ENCODE peak calls at places on chromosome 14, in four cellular contexts. One of them, this sample, is unnamed.

GRCh38 chr14:94161979-94162378 is 12.1 kb upstream of the PPP4R4 start:
- DNase-seq in upper lobe of left lung: no peak
- DNase-seq in Peyer's patch: no peak
- DNase-seq in lower lobe of right lung: no peak
- DNase-seq in this sample: no peak

GRCh38 chr14:50403433-50403832 is 6.8 kb upstream of the CDKL1 start:
- DNase-seq in upper lobe of left lung: no peak
- DNase-seq in Peyer's patch: no peak
- DNase-seq in lower lobe of right lung: no peak
- DNase-seq in this sample: no peak

GRCh38 chr14:99793213-99794155 is at the start of gene EML1:
- DNase-seq in upper lobe of left lung: peak; percentile 96
- DNase-seq in Peyer's patch: peak; percentile 79
- DNase-seq in lower lobe of right lung: peak; percentile 87
- DNase-seq in this sample: no peak

GRCh38 chr14:39847191-39847590 is 415.0 kb upstream of the FBXO33 start:
- DNase-seq in upper lobe of left lung: no peak
- DNase-seq in Peyer's patch: no peak
- DNase-seq in lower lobe of right lung: no peak
- DNase-seq in this sample: no peak

GRCh38 chr14:66495214-66496098 is 9.3 kb downstream of the CCDC196 start:
- DNase-seq in upper lobe of left lung: no peak
- DNase-seq in Peyer's patch: no peak
- DNase-seq in lower lobe of right lung: no peak
- DNase-seq in this sample: no peak

GRCh38 chr14:104933721-104934379 is 9.2 kb downstream of the PLD4 start:
- DNase-seq in upper lobe of left lung: peak; percentile 67
- DNase-seq in Peyer's patch: peak; percentile 40
- DNase-seq in lower lobe of right lung: peak; percentile 30
- DNase-seq in this sample: no peak

GRCh38 chr14:81323621-81324400 is 76.3 kb downstream of the STON2 start:
- DNase-seq in upper lobe of left lung: peak; percentile 70
- DNase-seq in Peyer's patch: peak; percentile 75
- DNase-seq in lower lobe of right lung: peak; percentile 47
- DNase-seq in this sample: no peak

GRCh38 chr14:49497725-49498348 is 88.3 kb downstream of the RPS29 start:
- DNase-seq in upper lobe of left lung: no peak
- DNase-seq in Peyer's patch: no peak
- DNase-seq in lower lobe of right lung: no peak
- DNase-seq in this sample: no peak

GRCh38 chr14:21039585-21040369 is 2.4 kb upstream of the RNASE7 start:
- DNase-seq in upper lobe of left lung: no peak
- DNase-seq in Peyer's patch: no peak
- DNase-seq in lower lobe of right lung: no peak
- DNase-seq in this sample: no peak

GRCh38 chr14:34324363-34324795 is 137.7 kb downstream of the SPTSSA start:
- DNase-seq in upper lobe of left lung: no peak
- DNase-seq in Peyer's patch: no peak
- DNase-seq in lower lobe of right lung: no peak
- DNase-seq in this sample: no peak

DNA sequence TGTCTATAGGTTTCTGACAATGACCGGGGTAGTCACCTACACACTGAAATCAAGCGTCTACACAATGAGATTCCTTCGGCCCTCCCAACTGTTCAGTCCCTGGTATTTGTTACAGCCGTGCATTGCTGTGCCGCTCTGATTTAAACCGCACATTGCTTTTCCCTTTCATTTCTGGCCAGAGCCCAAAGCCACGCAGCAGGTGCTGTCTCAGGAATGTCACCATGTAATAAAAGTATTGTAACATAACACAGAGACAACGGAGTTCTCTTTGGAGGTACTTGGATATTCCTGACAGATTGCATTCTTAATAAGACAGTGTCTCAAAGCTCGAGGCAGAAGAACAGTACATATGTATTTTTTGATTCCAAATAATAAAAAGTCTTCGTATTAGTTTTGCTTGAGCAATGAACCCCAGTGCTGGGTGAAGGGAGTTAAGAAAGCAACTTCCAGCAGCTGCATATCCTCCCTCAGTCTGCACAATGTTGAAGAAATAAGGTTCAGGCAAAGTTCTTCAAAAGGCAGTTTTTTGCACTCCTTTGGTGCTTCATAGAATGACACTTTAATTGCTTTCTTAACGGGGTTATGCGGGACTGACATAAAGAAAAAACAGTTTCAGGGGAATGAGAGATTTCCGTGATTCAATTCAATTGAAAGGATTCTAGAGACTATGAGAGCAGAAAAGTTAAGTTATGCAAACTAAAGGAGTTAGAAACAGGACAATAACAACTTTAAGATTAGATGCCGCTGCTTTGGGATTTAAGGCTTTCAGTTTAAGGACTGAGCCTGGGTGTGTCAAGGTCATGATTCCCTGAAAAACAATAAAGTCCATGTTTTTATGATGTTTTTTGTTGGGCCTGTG is 288.7 kb upstream of the FLRT2 start:
- DNase-seq in upper lobe of left lung: no peak
- DNase-seq in Peyer's patch: no peak
- DNase-seq in lower lobe of right lung: no peak
- DNase-seq in this sample: no peak
- H3K4me3 ChIP-seq in upper lobe of left lung: no peak overlapping the region
- H3K4me3 ChIP-seq in Peyer's patch: no peak overlapping the region
- H3K4me3 ChIP-seq in lower lobe of right lung: no peak overlapping the region
- H3K4me3 ChIP-seq in this sample: no peak overlapping the region

DNA sequence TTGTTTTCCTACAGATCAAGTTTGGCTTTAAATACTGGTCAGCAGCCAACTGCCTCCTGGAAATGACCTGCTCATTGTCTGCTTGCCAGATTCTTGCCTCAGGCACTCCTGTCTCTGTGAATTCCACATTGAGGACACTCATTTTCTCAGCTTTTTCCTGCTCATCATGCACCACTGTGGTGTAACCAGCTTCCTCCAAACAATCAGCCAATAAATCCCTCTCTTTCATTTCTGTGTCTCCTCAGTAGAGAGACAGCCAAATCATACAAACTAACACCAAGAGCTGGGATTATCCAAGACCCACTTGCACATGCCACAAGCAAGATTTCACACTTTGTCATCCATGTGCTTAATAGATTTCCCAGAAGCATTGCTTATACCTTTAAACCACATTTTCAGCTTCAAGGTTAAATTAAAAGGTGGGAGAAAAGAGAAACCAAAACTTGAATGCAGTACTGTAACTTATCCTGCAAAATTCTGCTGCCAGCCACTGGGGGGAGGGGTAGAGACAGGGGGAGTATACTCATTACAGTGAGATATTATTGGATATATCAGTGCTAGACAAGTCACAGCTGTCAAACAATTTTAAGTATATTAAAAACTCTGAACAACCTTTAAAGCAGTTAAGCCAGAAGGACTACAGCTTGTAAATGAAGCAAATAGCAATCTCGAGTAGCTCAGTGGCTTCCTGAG is 105.0 kb downstream of the PPP2R5E start:
- DNase-seq in upper lobe of left lung: no peak
- DNase-seq in Peyer's patch: no peak
- DNase-seq in lower lobe of right lung: no peak
- DNase-seq in this sample: no peak
- TF ChIP-seq CTCF in upper lobe of left lung: peak; percentile 14
- TF ChIP-seq CTCF in Peyer's patch: no peak
- TF ChIP-seq CTCF in lower lobe of right lung: peak; percentile 19
- TF ChIP-seq CTCF in this sample: peak; percentile 29

GRCh38 chr14:56328021-56328420 is 209.8 kb downstream of the PELI2 start:
- DNase-seq in upper lobe of left lung: no peak
- DNase-seq in Peyer's patch: no peak
- DNase-seq in lower lobe of right lung: no peak
- DNase-seq in this sample: no peak

GRCh38 chr14:56334458-56334857 is 216.2 kb downstream of the PELI2 start:
- DNase-seq in upper lobe of left lung: no peak
- DNase-seq in Peyer's patch: no peak
- DNase-seq in lower lobe of right lung: no peak
- DNase-seq in this sample: no peak

GRCh38 chr14:56331815-56332214 is 213.6 kb downstream of the PELI2 start:
- DNase-seq in upper lobe of left lung: no peak
- DNase-seq in Peyer's patch: no peak
- DNase-seq in lower lobe of right lung: no peak
- DNase-seq in this sample: no peak

GRCh38 chr14:56338674-56339073 is 220.5 kb downstream of the PELI2 start:
- DNase-seq in upper lobe of left lung: no peak
- DNase-seq in Peyer's patch: no peak
- DNase-seq in lower lobe of right lung: no peak
- DNase-seq in this sample: no peak

GRCh38 chr14:56333361-56334279 is 215.4 kb downstream of the PELI2 start:
- DNase-seq in upper lobe of left lung: no peak
- DNase-seq in Peyer's patch: no peak
- DNase-seq in lower lobe of right lung: no peak
- DNase-seq in this sample: no peak
- H3K27ac ChIP-seq in upper lobe of left lung: peak overlapping the region; percentile 4
- H3K27ac ChIP-seq in Peyer's patch: peak overlapping the region; percentile 70
- H3K27ac ChIP-seq in lower lobe of right lung: peak overlapping the region; percentile 58
- H3K27ac ChIP-seq in this sample: peak overlapping the region; percentile 20

GRCh38 chr14:68401855-68402254 is 391.0 kb downstream of the ZFP36L1 start:
- DNase-seq in upper lobe of left lung: no peak
- DNase-seq in Peyer's patch: no peak
- DNase-seq in lower lobe of right lung: no peak
- DNase-seq in this sample: no peak

GRCh38 chr14:68401320-68401719 is 391.5 kb downstream of the ZFP36L1 start:
- DNase-seq in upper lobe of left lung: no peak
- DNase-seq in Peyer's patch: no peak
- DNase-seq in lower lobe of right lung: no peak
- DNase-seq in this sample: no peak

GRCh38 chr14:68403191-68403781 is 389.6 kb downstream of the ZFP36L1 start:
- DNase-seq in upper lobe of left lung: no peak
- DNase-seq in Peyer's patch: no peak
- DNase-seq in lower lobe of right lung: no peak
- DNase-seq in this sample: no peak

GRCh38 chr14:68403794-68404522 is 388.9 kb downstream of the ZFP36L1 start:
- DNase-seq in upper lobe of left lung: no peak
- DNase-seq in Peyer's patch: no peak
- DNase-seq in lower lobe of right lung: no peak
- DNase-seq in this sample: no peak

GRCh38 chr14:68402525-68403101 is 390.3 kb downstream of the ZFP36L1 start:
- DNase-seq in upper lobe of left lung: no peak
- DNase-seq in Peyer's patch: no peak
- DNase-seq in lower lobe of right lung: no peak
- DNase-seq in this sample: no peak
- H3K4me3 ChIP-seq in upper lobe of left lung: no peak overlapping the region
- H3K4me3 ChIP-seq in Peyer's patch: no peak overlapping the region
- H3K4me3 ChIP-seq in lower lobe of right lung: no peak overlapping the region
- H3K4me3 ChIP-seq in this sample: no peak overlapping the region

GRCh38 chr14:26392498-26392897 is 205.3 kb downstream of the NOVA1 start:
- DNase-seq in upper lobe of left lung: no peak
- DNase-seq in Peyer's patch: no peak
- DNase-seq in lower lobe of right lung: no peak
- DNase-seq in this sample: no peak

GRCh38 chr14:26395726-26396125 is 202.1 kb downstream of the NOVA1 start:
- DNase-seq in upper lobe of left lung: no peak
- DNase-seq in Peyer's patch: no peak
- DNase-seq in lower lobe of right lung: no peak
- DNase-seq in this sample: no peak

GRCh38 chr14:26398616-26399015 is 199.2 kb downstream of the NOVA1 start:
- DNase-seq in upper lobe of left lung: no peak
- DNase-seq in Peyer's patch: no peak
- DNase-seq in lower lobe of right lung: no peak
- DNase-seq in this sample: no peak

GRCh38 chr14:26389646-26390508 is 208.0 kb downstream of the NOVA1 start:
- DNase-seq in upper lobe of left lung: no peak
- DNase-seq in Peyer's patch: no peak
- DNase-seq in lower lobe of right lung: no peak
- DNase-seq in this sample: no peak

DNA sequence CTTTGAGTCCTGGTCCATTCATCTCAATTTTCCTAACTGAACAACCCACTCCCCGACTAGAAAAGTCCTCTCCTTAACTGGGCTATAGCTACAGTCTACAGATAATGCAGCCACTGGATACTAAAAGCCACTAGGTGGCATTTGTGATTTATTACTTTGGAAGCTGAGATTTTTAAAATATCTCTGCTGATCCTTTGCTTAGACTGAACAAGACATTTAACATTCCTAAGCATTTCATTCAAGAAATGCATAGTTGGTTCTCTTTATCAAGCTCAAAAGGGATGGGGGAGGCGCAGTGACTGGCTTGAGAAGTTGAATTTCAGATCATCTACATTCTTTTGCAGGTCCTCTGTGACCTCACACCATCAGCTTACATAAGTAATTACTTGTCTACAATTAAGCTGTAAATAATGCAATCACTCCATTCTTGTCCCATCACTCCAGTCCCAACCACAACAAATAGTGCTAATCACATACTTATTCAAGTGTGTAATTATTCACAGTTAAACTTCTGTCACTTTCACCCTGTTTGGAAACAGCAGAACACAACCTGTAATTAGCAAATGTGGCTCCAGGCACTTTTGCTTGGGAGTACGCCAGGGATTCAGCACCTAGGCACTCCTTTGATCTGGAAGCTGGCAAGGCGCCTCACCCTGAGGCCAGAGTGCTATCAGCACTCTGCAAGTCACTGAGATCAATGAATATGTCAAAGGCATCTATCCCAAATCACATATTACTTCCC is 203.5 kb downstream of the NOVA1 start:
- DNase-seq in upper lobe of left lung: no peak
- DNase-seq in Peyer's patch: no peak
- DNase-seq in lower lobe of right lung: no peak
- DNase-seq in this sample: no peak
- TF ChIP-seq CTCF in upper lobe of left lung: no peak
- TF ChIP-seq CTCF in Peyer's patch: no peak
- TF ChIP-seq CTCF in lower lobe of right lung: no peak
- TF ChIP-seq CTCF in this sample: peak; percentile 19

DNA sequence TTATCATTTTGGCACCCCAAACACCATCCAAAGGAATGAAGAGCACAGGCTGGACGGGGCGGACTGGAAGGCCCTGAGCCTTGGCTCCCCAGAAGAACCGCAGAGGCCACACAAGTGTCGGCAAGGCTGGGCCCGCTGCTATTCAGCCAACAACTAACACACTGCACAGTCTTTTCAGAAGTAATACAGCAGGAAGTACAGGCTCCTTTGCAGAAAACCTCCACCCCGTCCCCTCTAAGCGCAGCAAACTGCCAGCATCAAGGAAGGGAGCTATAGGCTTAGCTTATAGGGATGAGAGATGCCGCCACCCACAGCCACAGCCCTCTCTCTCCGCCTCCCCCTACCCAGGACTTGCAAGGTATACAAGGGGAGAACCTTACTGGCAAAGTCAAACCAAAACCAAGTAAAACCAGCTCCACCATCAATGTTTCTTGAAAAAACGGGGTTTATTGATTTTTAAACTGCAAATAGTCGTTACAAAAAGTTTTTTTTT is 5.6 kb downstream of the ZFP36L1 start:
- DNase-seq in upper lobe of left lung: no peak
- DNase-seq in Peyer's patch: no peak
- DNase-seq in lower lobe of right lung: no peak
- DNase-seq in this sample: no peak
- H3K27ac ChIP-seq in upper lobe of left lung: peak overlapping the region; percentile 73
- H3K27ac ChIP-seq in Peyer's patch: peak overlapping the region; percentile 96
- H3K27ac ChIP-seq in lower lobe of right lung: peak overlapping the region; percentile 100
- H3K27ac ChIP-seq in this sample: peak overlapping the region; percentile 100